ENCODE peak calls at places on chromosomes 6 and 20, in six cellular contexts. One of them, this sample, is unnamed.

GRCh38 chr6:141752677-141753076 is 380.0 kb upstream of the GJE1 start:
- DNase-seq in NCI-H748 treated with DMSO at 0.1 percent for 48 hours: no peak
- DNase-seq in prostate gland: no peak
- DNase-seq in EL: no peak
- DNase-seq in astrocyte of the spinal cord: no peak
- DNase-seq in heart right ventricle: no peak
- DNase-seq in this sample: no peak

GRCh38 chr6:138297761-138298298 is 79.5 kb upstream of the PBOV1 start:
- DNase-seq in astrocyte of the spinal cord: peak; percentile 18
- DNase-seq in prostate gland: no peak
- DNase-seq in NCI-H748 treated with DMSO at 0.1 percent for 48 hours: no peak
- DNase-seq in heart right ventricle: no peak
- DNase-seq in EL: peak; percentile 20
- DNase-seq in this sample: no peak

GRCh38 chr6:16380220-16380809 is 141.9 kb downstream of the GMPR start:
- DNase-seq in EL: no peak
- DNase-seq in astrocyte of the spinal cord: no peak
- DNase-seq in heart right ventricle: peak; percentile 44
- DNase-seq in prostate gland: no peak
- DNase-seq in NCI-H748 treated with DMSO at 0.1 percent for 48 hours: no peak
- DNase-seq in this sample: no peak

GRCh38 chr6:36772401-36772800 is 66.8 kb downstream of the CPNE5 start:
- DNase-seq in NCI-H748 treated with DMSO at 0.1 percent for 48 hours: no peak
- DNase-seq in heart right ventricle: no peak
- DNase-seq in astrocyte of the spinal cord: no peak
- DNase-seq in prostate gland: no peak
- DNase-seq in EL: no peak
- DNase-seq in this sample: no peak

GRCh38 chr6:34155471-34156300 is 9.8 kb upstream of the GRM4 start:
- DNase-seq in heart right ventricle: no peak
- DNase-seq in astrocyte of the spinal cord: no peak
- DNase-seq in EL: no peak
- DNase-seq in NCI-H748 treated with DMSO at 0.1 percent for 48 hours: no peak
- DNase-seq in prostate gland: no peak
- DNase-seq in this sample: no peak

GRCh38 chr20:32515631-32516101 is 69.5 kb downstream of the NOL4L start:
- DNase-seq in astrocyte of the spinal cord: no peak
- DNase-seq in EL: no peak
- DNase-seq in heart right ventricle: no peak
- DNase-seq in NCI-H748 treated with DMSO at 0.1 percent for 48 hours: no peak
- DNase-seq in prostate gland: no peak
- DNase-seq in this sample: no peak

GRCh38 chr20:46964299-46965123 is 69.9 kb downstream of the EYA2 start:
- DNase-seq in EL: no peak
- DNase-seq in astrocyte of the spinal cord: no peak
- DNase-seq in prostate gland: peak; percentile 57
- DNase-seq in heart right ventricle: no peak
- DNase-seq in NCI-H748 treated with DMSO at 0.1 percent for 48 hours: peak; percentile 6
- DNase-seq in this sample: no peak

GRCh38 chr20:31606928-31607639 is 2.0 kb downstream of the ID1 start:
- DNase-seq in heart right ventricle: peak; percentile 50
- DNase-seq in EL: peak; percentile 75
- DNase-seq in astrocyte of the spinal cord: peak; percentile 85
- DNase-seq in NCI-H748 treated with DMSO at 0.1 percent for 48 hours: peak; percentile 54
- DNase-seq in prostate gland: peak; percentile 28
- DNase-seq in this sample: peak; percentile 57

GRCh38 chr6:24033284-24033683 is 92.7 kb upstream of the NRSN1 start:
- DNase-seq in NCI-H748 treated with DMSO at 0.1 percent for 48 hours: no peak
- DNase-seq in EL: no peak
- DNase-seq in prostate gland: no peak
- DNase-seq in heart right ventricle: no peak
- DNase-seq in astrocyte of the spinal cord: no peak
- DNase-seq in this sample: no peak

GRCh38 chr6:5672581-5673011 is 334.1 kb downstream of the NRN1 start:
- DNase-seq in astrocyte of the spinal cord: peak; percentile 80
- DNase-seq in NCI-H748 treated with DMSO at 0.1 percent for 48 hours: no peak
- DNase-seq in prostate gland: no peak
- DNase-seq in heart right ventricle: no peak
- DNase-seq in EL: peak; percentile 84
- DNase-seq in this sample: no peak

GRCh38 chr6:17740559-17741220 is 34.0 kb upstream of the NUP153 start:
- DNase-seq in heart right ventricle: no peak
- DNase-seq in prostate gland: no peak
- DNase-seq in astrocyte of the spinal cord: no peak
- DNase-seq in EL: no peak
- DNase-seq in NCI-H748 treated with DMSO at 0.1 percent for 48 hours: no peak
- DNase-seq in this sample: no peak

GRCh38 chr6:72724545-72724944 is 102.7 kb downstream of the KCNQ5 start:
- DNase-seq in astrocyte of the spinal cord: peak; percentile 58
- DNase-seq in heart right ventricle: no peak
- DNase-seq in prostate gland: no peak
- DNase-seq in NCI-H748 treated with DMSO at 0.1 percent for 48 hours: no peak
- DNase-seq in EL: peak; percentile 15
- DNase-seq in this sample: no peak

GRCh38 chr20:61725966-61726365 is 339.7 kb downstream of the TAF4 start:
- DNase-seq in prostate gland: no peak
- DNase-seq in astrocyte of the spinal cord: no peak
- DNase-seq in NCI-H748 treated with DMSO at 0.1 percent for 48 hours: no peak
- DNase-seq in EL: no peak
- DNase-seq in heart right ventricle: no peak
- DNase-seq in this sample: peak; percentile 25

GRCh38 chr6:14671261-14671681 is 553.7 kb downstream of the CD83 start:
- DNase-seq in prostate gland: peak; percentile 19
- DNase-seq in NCI-H748 treated with DMSO at 0.1 percent for 48 hours: no peak
- DNase-seq in EL: no peak
- DNase-seq in astrocyte of the spinal cord: peak; percentile 76
- DNase-seq in heart right ventricle: peak; percentile 49
- DNase-seq in this sample: no peak

GRCh38 chr20:51700809-51701285 is 67.3 kb downstream of the ATP9A start:
- DNase-seq in NCI-H748 treated with DMSO at 0.1 percent for 48 hours: no peak
- DNase-seq in heart right ventricle: no peak
- DNase-seq in astrocyte of the spinal cord: peak; percentile 36
- DNase-seq in EL: peak; percentile 47
- DNase-seq in prostate gland: peak; percentile 42
- DNase-seq in this sample: no peak

GRCh38 chr6:31122803-31123706 is 2.8 kb upstream of the CDSN start:
- DNase-seq in NCI-H748 treated with DMSO at 0.1 percent for 48 hours: no peak
- DNase-seq in astrocyte of the spinal cord: peak; percentile 71
- DNase-seq in EL: peak; percentile 91
- DNase-seq in heart right ventricle: peak; percentile 81
- DNase-seq in prostate gland: peak; percentile 69
- DNase-seq in this sample: peak; percentile 54

GRCh38 chr6:52650946-52651345 is 20.0 kb upstream of the TMEM14A start:
- DNase-seq in prostate gland: no peak
- DNase-seq in EL: no peak
- DNase-seq in heart right ventricle: no peak
- DNase-seq in astrocyte of the spinal cord: no peak
- DNase-seq in NCI-H748 treated with DMSO at 0.1 percent for 48 hours: no peak
- DNase-seq in this sample: no peak

GRCh38 chr6:37517411-37517812 is 17.7 kb upstream of the CCDC167 start:
- DNase-seq in prostate gland: no peak
- DNase-seq in astrocyte of the spinal cord: no peak
- DNase-seq in EL: no peak
- DNase-seq in NCI-H748 treated with DMSO at 0.1 percent for 48 hours: no peak
- DNase-seq in heart right ventricle: no peak
- DNase-seq in this sample: no peak

GRCh38 chr6:13012977-13013680 is 296.6 kb downstream of the PHACTR1 start:
- DNase-seq in NCI-H748 treated with DMSO at 0.1 percent for 48 hours: peak; percentile 42
- DNase-seq in prostate gland: no peak
- DNase-seq in EL: peak; percentile 12
- DNase-seq in astrocyte of the spinal cord: no peak
- DNase-seq in heart right ventricle: peak; percentile 52
- DNase-seq in this sample: peak; percentile 84

GRCh38 chr20:63394069-63394468 is 32.9 kb upstream of the CHRNA4 start:
- DNase-seq in astrocyte of the spinal cord: no peak
- DNase-seq in NCI-H748 treated with DMSO at 0.1 percent for 48 hours: no peak
- DNase-seq in heart right ventricle: no peak
- DNase-seq in prostate gland: no peak
- DNase-seq in EL: peak; percentile 18
- DNase-seq in this sample: peak; percentile 26

GRCh38 chr6:71209626-71210025 is 79.0 kb upstream of the OGFRL1 start:
- DNase-seq in prostate gland: no peak
- DNase-seq in NCI-H748 treated with DMSO at 0.1 percent for 48 hours: no peak
- DNase-seq in EL: no peak
- DNase-seq in heart right ventricle: no peak
- DNase-seq in astrocyte of the spinal cord: no peak
- DNase-seq in this sample: no peak

GRCh38 chr6:160455484-160456213 is 107.5 kb downstream of the SLC22A3 start:
- DNase-seq in EL: peak; percentile 58
- DNase-seq in heart right ventricle: peak; percentile 51
- DNase-seq in NCI-H748 treated with DMSO at 0.1 percent for 48 hours: peak; percentile 15
- DNase-seq in astrocyte of the spinal cord: peak; percentile 63
- DNase-seq in prostate gland: peak; percentile 61
- DNase-seq in this sample: peak; percentile 49

GRCh38 chr6:150033197-150033771 is 8.0 kb upstream of the RAET1L start:
- DNase-seq in astrocyte of the spinal cord: no peak
- DNase-seq in EL: no peak
- DNase-seq in prostate gland: no peak
- DNase-seq in NCI-H748 treated with DMSO at 0.1 percent for 48 hours: no peak
- DNase-seq in heart right ventricle: no peak
- DNase-seq in this sample: no peak

This sample was measured in upper lobe of left lung.